ENCODE peak calls at places on chromosomes 11 and 22, in ten cellular contexts. G is brain microvascular endothelial cell, K is pancreas, I is neural progenitor cell, L is colonic mucosa, Y is SK-N-MC, R is transverse colon, U is thoracic aorta, W is mesenchymal stem cell, V is astrocyte. T is an unnamed sample.
A peak's percentile ranks its signal among the peaks of the same experiment; 100 is the strongest.

GRCh38 chr11:32847511-32847910 is 17.8 kb downstream of the PRRG4 start:
- DNase-seq in G (no peak), Y (no peak), U (no peak), W (no peak), K (no peak), I (no peak), L (no peak), V (no peak), R (no peak), T (no peak)

GRCh38 chr11:123209591-123209990 is 14.5 kb upstream of the CLMP start:
- DNase-seq in R (no peak), L (no peak), G (no peak), I (no peak), W (no peak), V (no peak), Y (no peak), U (no peak), K (no peak), T (no peak)

GRCh38 chr11:100719362-100719761 is 32.3 kb downstream of the ARHGAP42 start:
- DNase-seq in V (peak; percentile 46), Y (no peak), R (no peak), K (no peak), U (no peak), I (peak; percentile 57), L (no peak), G (no peak), W (peak; percentile 90), T (no peak)

GRCh38 chr11:60854140-60854846 is 1.5 kb downstream of the PTGDR2 start:
- DNase-seq in Y (no peak), G (no peak), V (no peak), W (no peak), I (no peak), K (no peak), R (no peak), U (no peak), L (no peak), T (no peak)

GRCh38 chr11:75388386-75389275 is 10.7 kb upstream of the RPS3 start:
- DNase-seq in Y (peak; percentile 65), V (peak; percentile 46), L (peak; percentile 79), I (peak; percentile 79), W (peak; percentile 82), U (peak; percentile 47), R (peak; percentile 73), G (peak; percentile 69), K (peak; percentile 86), T (peak; percentile 45)

GRCh38 chr11:76166314-76166713 is 40.0 kb downstream of the WNT11 start:
- DNase-seq in W (peak; percentile 50), I (no peak), L (no peak), Y (no peak), R (no peak), G (no peak), K (no peak), U (no peak), V (no peak), T (no peak)

GRCh38 chr11:575324-575995 is 810 bp upstream of the PHRF1 start:
- DNase-seq in W (peak; percentile 55), U (no peak), I (peak; percentile 96), K (peak; percentile 86), Y (no peak), V (no peak), R (no peak), G (no peak), L (peak; percentile 82), T (no peak)

GRCh38 chr11:79263001-79263400 is 177.8 kb downstream of the TENM4 start:
- DNase-seq in I (no peak), G (no peak), K (no peak), W (peak; percentile 75), R (peak; percentile 25), U (no peak), V (no peak), Y (no peak), L (no peak), T (peak; percentile 53)

GRCh38 chr11:7165911-7166310 is 77.1 kb downstream of the RBMXL2 start:
- DNase-seq in G (no peak), L (no peak), Y (no peak), U (no peak), I (peak; percentile 29), R (no peak), K (no peak), W (no peak), V (no peak), T (no peak)

GRCh38 chr11:44032304-44033085 is 15.3 kb upstream of the ACCSL start:
- DNase-seq in G (peak; percentile 92), L (no peak), I (no peak), V (peak; percentile 84), U (peak; percentile 70), W (peak; percentile 54), K (no peak), R (peak; percentile 16), Y (no peak), T (no peak)

GRCh38 chr11:7436657-7437056 is 48.6 kb upstream of the OLFML1 start:
- DNase-seq in W (no peak), R (no peak), I (no peak), Y (no peak), U (no peak), V (no peak), L (no peak), K (no peak), G (no peak), T (no peak)

GRCh38 chr11:10400856-10401255 is 54.2 kb upstream of the AMPD3 start:
- DNase-seq in U (no peak), R (no peak), V (no peak), G (no peak), Y (no peak), I (no peak), L (no peak), W (no peak), K (no peak), T (no peak)

GRCh38 chr22:31345331-31346254 is 553 bp downstream of the PATZ1 start:
- DNase-seq in L (peak; percentile 84), U (peak; percentile 29), W (peak; percentile 86), I (peak; percentile 98), K (peak; percentile 88), Y (no peak), R (peak; percentile 88), V (peak; percentile 74), G (peak; percentile 56), T (peak; percentile 34)

GRCh38 chr22:48670317-48670716 is 1157.4 kb downstream of the BRD1 start:
- DNase-seq in W (no peak), G (no peak), I (no peak), V (no peak), K (peak; percentile 6), L (no peak), U (no peak), R (no peak), Y (no peak), T (no peak)

GRCh38 chr11:105399505-105399904 is 210.4 kb upstream of the GRIA4 start:
- DNase-seq in L (no peak), V (no peak), G (no peak), U (no peak), Y (no peak), W (no peak), I (no peak), K (no peak), R (no peak), T (no peak)

DNA sequence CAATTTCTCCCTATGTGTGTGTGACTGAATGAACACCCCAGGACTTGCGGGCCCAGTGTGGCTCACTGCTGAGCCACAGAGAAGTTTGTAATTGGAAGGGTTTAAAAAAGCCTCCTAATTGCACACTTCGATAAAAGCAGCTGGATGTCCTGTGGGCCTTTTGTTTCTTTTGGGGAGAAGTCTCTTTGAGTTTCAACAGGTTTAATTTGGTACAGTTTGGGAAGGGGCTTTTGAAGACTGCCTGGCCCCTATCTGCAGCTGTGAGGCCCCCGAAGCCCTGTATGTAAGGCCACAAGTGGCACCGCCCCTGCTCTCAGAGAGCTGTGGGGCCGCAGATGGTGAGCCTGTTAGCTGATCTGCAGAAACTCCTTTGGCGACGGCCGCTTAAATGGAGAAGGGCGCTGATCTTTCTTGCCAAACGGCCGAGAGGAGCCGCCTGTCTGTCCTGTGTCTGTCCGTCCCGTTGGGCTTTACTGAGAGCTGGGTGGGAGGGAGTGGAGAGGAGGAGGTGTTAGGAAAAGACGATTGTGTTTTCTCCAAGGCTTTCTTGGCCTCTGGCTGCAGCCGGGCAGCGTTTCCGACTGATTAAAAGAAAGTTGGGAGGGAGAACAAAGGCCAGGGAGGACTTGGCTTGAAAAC is 2.1 kb downstream of the FBLN1 start:
- DNase-seq in U (no peak), Y (no peak), G (no peak), V (no peak), R (no peak), K (no peak), W (peak; percentile 70), L (no peak), I (peak; percentile 95), T (no peak)
- H3K4me3 ChIP-seq in U (peak overlapping the region; percentile 71), Y (peak overlapping the region; percentile 84), G (peak overlapping the region; percentile 58), V (peak overlapping the region; percentile 70), R (no peak overlapping the region), K (peak overlapping the region; percentile 45), W (peak overlapping the region; percentile 96), L (peak overlapping the region; percentile 9), I (peak overlapping the region; percentile 58), T (peak overlapping the region; percentile 95)

GRCh38 chr22:29202231-29203192 is 3.2 kb upstream of the EMID1 start:
- DNase-seq in I (peak; percentile 65), W (peak; percentile 82), K (no peak), R (peak; percentile 59), G (peak; percentile 45), V (peak; percentile 46), U (no peak), Y (peak; percentile 30), L (peak; percentile 58), T (no peak)
- H3K27ac ChIP-seq in I (no peak overlapping the region), W (no peak overlapping the region), K (no peak overlapping the region), R (peak overlapping the region; percentile 4), G (peak overlapping the region; percentile 5), V (no peak overlapping the region), U (no peak overlapping the region), Y (no peak overlapping the region), L (peak overlapping the region; percentile 54), T (peak overlapping the region; percentile 47)

GRCh38 chr11:119319702-119320592 is 3.0 kb upstream of the MCAM start:
- DNase-seq in L (no peak), V (no peak), Y (no peak), U (no peak), W (no peak), R (no peak), I (peak; percentile 83), G (no peak), K (no peak), T (no peak)
- H3K4me3 ChIP-seq in L (no peak overlapping the region), V (no peak overlapping the region), Y (no peak overlapping the region), U (peak overlapping the region; percentile 72), W (no peak overlapping the region), R (no peak overlapping the region), I (peak overlapping the region; percentile 48), G (no peak overlapping the region), K (no peak overlapping the region), T (no peak overlapping the region)

DNA sequence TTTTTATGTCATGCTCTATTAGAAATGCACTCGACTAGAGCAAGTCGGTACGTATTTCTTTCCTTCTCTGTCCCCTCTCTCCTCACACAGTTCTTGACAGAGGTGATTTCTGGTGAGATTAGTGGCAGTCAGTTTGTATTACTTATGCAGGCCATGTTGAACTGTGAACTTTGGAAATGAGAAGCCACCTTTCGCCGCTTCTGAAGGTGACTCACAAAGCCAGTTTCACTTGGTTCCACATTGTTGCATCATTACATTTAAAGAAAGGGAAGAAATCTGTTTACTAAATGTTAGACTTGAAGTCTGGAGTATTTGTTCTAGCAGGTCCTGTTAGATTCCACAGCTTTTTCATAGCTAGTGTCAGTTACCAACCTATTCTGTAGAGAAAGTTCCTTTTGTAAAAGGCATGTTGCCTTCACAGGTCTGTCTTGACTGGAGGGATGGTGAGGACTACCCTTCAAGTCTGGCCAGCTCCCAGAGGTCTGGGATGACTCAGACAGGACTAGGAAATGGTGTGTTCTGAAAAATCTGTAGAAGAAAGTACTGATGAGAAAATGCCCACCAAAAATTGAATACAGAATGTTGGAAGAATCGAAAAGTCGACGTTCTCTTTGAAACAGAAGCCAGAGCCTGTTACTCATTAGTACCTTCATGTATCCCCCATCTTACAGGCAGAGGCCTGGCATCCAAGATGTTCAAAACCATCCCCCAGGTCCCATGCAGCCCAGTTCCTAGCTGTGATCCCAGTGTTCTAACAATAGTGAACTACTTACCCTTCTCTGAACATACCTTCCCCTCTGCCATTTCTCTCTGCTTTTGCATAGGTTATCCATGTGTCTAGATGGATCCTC is 181.4 kb downstream of the DBX1 start:
- DNase-seq in V (peak; percentile 86), Y (no peak), G (peak; percentile 84), W (peak; percentile 87), K (no peak), I (no peak), L (no peak), U (no peak), R (no peak), T (peak; percentile 65)
- H3K27ac ChIP-seq in V (peak overlapping the region; percentile 50), Y (no peak overlapping the region), G (peak overlapping the region; percentile 79), W (peak overlapping the region; percentile 45), K (no peak overlapping the region), I (no peak overlapping the region), L (no peak overlapping the region), U (no peak overlapping the region), R (no peak overlapping the region), T (peak overlapping the region; percentile 79)